ENCODE peak calls at places on chromosomes 16 and 17, in nine cellular contexts. One of them, this sample, is unnamed.

GRCh38 chr17:32494621-32495346 is 8.0 kb downstream of the CDK5R1 start:
- DNase-seq in A549: no peak
- DNase-seq in K562: no peak
- DNase-seq in AG04449: no peak
- DNase-seq in upper lobe of left lung: peak
- DNase-seq in GM12864: no peak
- DNase-seq in thoracic aorta: no peak
- DNase-seq in thyroid gland: no peak
- DNase-seq in spleen: peak
- DNase-seq in this sample: no peak

GRCh38 chr17:50642071-50642721 is 7.5 kb downstream of the ABCC3 start:
- DNase-seq in AG04449: no peak
- DNase-seq in thyroid gland: no peak
- DNase-seq in K562: no peak
- DNase-seq in A549: no peak
- DNase-seq in GM12864: no peak
- DNase-seq in thoracic aorta: no peak
- DNase-seq in spleen: no peak
- DNase-seq in upper lobe of left lung: no peak
- DNase-seq in this sample: no peak

GRCh38 chr17:8162997-8163977 is 539 bp upstream of the VAMP2 start:
- DNase-seq in K562: no peak
- DNase-seq in thoracic aorta: no peak
- DNase-seq in spleen: peak
- DNase-seq in GM12864: no peak
- DNase-seq in thyroid gland: peak
- DNase-seq in upper lobe of left lung: peak
- DNase-seq in A549: peak
- DNase-seq in AG04449: no peak
- DNase-seq in this sample: no peak

GRCh38 chr17:16352838-16353701 is at the start of gene CENPV:
- DNase-seq in thyroid gland: peak
- DNase-seq in GM12864: no peak
- DNase-seq in A549: peak
- DNase-seq in K562: peak
- DNase-seq in AG04449: no peak
- DNase-seq in upper lobe of left lung: peak
- DNase-seq in thoracic aorta: no peak
- DNase-seq in spleen: peak
- DNase-seq in this sample: no peak

GRCh38 chr17:28372203-28372944 is 880 bp downstream of the SARM1 start:
- DNase-seq in upper lobe of left lung: peak
- DNase-seq in A549: no peak
- DNase-seq in GM12864: no peak
- DNase-seq in spleen: peak
- DNase-seq in K562: no peak
- DNase-seq in AG04449: no peak
- DNase-seq in thyroid gland: peak
- DNase-seq in thoracic aorta: no peak
- DNase-seq in this sample: no peak

GRCh38 chr17:57989011-57989345 is 924 bp upstream of the VEZF1 start:
- DNase-seq in A549: peak
- DNase-seq in upper lobe of left lung: no peak
- DNase-seq in AG04449: no peak
- DNase-seq in thoracic aorta: no peak
- DNase-seq in spleen: no peak
- DNase-seq in thyroid gland: peak
- DNase-seq in K562: peak
- DNase-seq in GM12864: no peak
- DNase-seq in this sample: no peak

GRCh38 chr17:3695129-3695722 is 729 bp downstream of the P2RX5 start:
- DNase-seq in K562: no peak
- DNase-seq in spleen: no peak
- DNase-seq in thyroid gland: no peak
- DNase-seq in thoracic aorta: no peak
- DNase-seq in A549: no peak
- DNase-seq in AG04449: no peak
- DNase-seq in upper lobe of left lung: peak
- DNase-seq in GM12864: no peak
- DNase-seq in this sample: no peak

GRCh38 chr17:34798581-34798980 is 162.7 kb downstream of the CCT6B start:
- DNase-seq in spleen: no peak
- DNase-seq in thyroid gland: no peak
- DNase-seq in A549: no peak
- DNase-seq in GM12864: no peak
- DNase-seq in thoracic aorta: no peak
- DNase-seq in AG04449: no peak
- DNase-seq in upper lobe of left lung: no peak
- DNase-seq in K562: no peak
- DNase-seq in this sample: no peak

GRCh38 chr17:59370580-59371299 is 39.3 kb downstream of the YPEL2 start:
- DNase-seq in thoracic aorta: no peak
- DNase-seq in GM12864: no peak
- DNase-seq in A549: no peak
- DNase-seq in K562: no peak
- DNase-seq in upper lobe of left lung: no peak
- DNase-seq in thyroid gland: no peak
- DNase-seq in spleen: no peak
- DNase-seq in AG04449: no peak
- DNase-seq in this sample: no peak

GRCh38 chr17:44776628-44777393 is 18.0 kb downstream of the ADAM11 start:
- DNase-seq in thyroid gland: no peak
- DNase-seq in AG04449: no peak
- DNase-seq in upper lobe of left lung: no peak
- DNase-seq in thoracic aorta: no peak
- DNase-seq in spleen: no peak
- DNase-seq in K562: no peak
- DNase-seq in A549: no peak
- DNase-seq in GM12864: no peak
- DNase-seq in this sample: no peak

GRCh38 chr16:1941162-1941923 is 1.7 kb downstream of the MSRB1 start:
- DNase-seq in K562: peak
- DNase-seq in AG04449: no peak
- DNase-seq in A549: no peak
- DNase-seq in spleen: no peak
- DNase-seq in thoracic aorta: no peak
- DNase-seq in GM12864: no peak
- DNase-seq in thyroid gland: no peak
- DNase-seq in upper lobe of left lung: no peak
- DNase-seq in this sample: peak
- TF ChIP-seq CTCF in K562: peak
- TF ChIP-seq CTCF in AG04449: no peak
- TF ChIP-seq CTCF in A549: peak
- TF ChIP-seq CTCF in spleen: no peak
- TF ChIP-seq CTCF in thoracic aorta: no peak
- TF ChIP-seq CTCF in GM12864: no peak
- TF ChIP-seq CTCF in thyroid gland: no peak
- TF ChIP-seq CTCF in upper lobe of left lung: no peak
- TF ChIP-seq CTCF in this sample: peak

DNA sequence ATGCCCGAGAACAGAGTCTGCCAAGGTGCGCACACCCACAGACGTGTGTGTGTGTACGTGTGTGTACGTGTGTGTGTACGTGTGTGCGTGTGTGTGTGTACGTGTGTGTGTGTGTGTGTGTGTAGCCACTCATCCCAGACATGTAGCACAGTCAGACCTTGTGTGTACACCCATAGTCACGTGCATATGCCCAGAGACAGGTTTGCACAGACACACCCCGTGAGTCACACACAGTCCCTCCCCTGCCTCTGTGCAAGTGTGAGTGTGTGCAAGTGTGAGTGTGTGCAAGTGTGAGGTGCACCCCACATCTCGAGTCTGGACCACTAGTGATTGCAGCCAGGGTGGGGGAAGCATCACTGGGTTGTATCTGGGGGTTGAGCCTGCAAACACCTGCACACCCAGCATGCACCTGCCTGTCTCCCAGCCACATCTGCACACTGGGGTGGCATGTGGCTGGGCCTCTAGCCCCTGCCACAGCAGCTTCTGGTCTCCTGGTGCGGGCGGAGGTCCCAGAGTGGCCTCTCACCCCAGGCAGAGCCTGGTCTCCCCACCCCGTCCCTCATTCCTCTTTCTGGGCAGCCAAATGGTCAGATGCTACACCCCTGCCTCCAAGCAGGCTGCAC is 23.6 kb downstream of the BAHCC1 start:
- DNase-seq in spleen: no peak
- DNase-seq in AG04449: no peak
- DNase-seq in thyroid gland: no peak
- DNase-seq in A549: no peak
- DNase-seq in thoracic aorta: no peak
- DNase-seq in upper lobe of left lung: no peak
- DNase-seq in GM12864: peak
- DNase-seq in K562: no peak
- DNase-seq in this sample: no peak
- H3K4me3 ChIP-seq in spleen: no peak
- H3K4me3 ChIP-seq in AG04449: no peak
- H3K4me3 ChIP-seq in thyroid gland: no peak
- H3K4me3 ChIP-seq in A549: peak
- H3K4me3 ChIP-seq in thoracic aorta: peak
- H3K4me3 ChIP-seq in upper lobe of left lung: peak
- H3K4me3 ChIP-seq in GM12864: no peak
- H3K4me3 ChIP-seq in K562: no peak
- H3K4me3 ChIP-seq in this sample: no peak

GRCh38 chr16:57679016-57679415 is 10.9 kb downstream of the ADGRG3 start:
- DNase-seq in upper lobe of left lung: peak
- DNase-seq in GM12864: no peak
- DNase-seq in A549: no peak
- DNase-seq in AG04449: no peak
- DNase-seq in thyroid gland: no peak
- DNase-seq in thoracic aorta: no peak
- DNase-seq in K562: no peak
- DNase-seq in spleen: no peak
- DNase-seq in this sample: no peak

GRCh38 chr16:57681950-57682728 is 12.5 kb upstream of the DRC7 start:
- DNase-seq in A549: no peak
- DNase-seq in thoracic aorta: no peak
- DNase-seq in upper lobe of left lung: no peak
- DNase-seq in AG04449: no peak
- DNase-seq in K562: no peak
- DNase-seq in thyroid gland: no peak
- DNase-seq in GM12864: no peak
- DNase-seq in spleen: peak
- DNase-seq in this sample: no peak

GRCh38 chr16:57679768-57680167 is 11.7 kb downstream of the ADGRG3 start:
- DNase-seq in A549: no peak
- DNase-seq in thoracic aorta: no peak
- DNase-seq in AG04449: no peak
- DNase-seq in K562: peak
- DNase-seq in thyroid gland: no peak
- DNase-seq in upper lobe of left lung: no peak
- DNase-seq in spleen: no peak
- DNase-seq in GM12864: no peak
- DNase-seq in this sample: no peak

GRCh38 chr16:57682809-57683318 is 11.7 kb upstream of the DRC7 start:
- DNase-seq in thyroid gland: no peak
- DNase-seq in AG04449: no peak
- DNase-seq in GM12864: no peak
- DNase-seq in spleen: no peak
- DNase-seq in upper lobe of left lung: no peak
- DNase-seq in A549: no peak
- DNase-seq in K562: no peak
- DNase-seq in thoracic aorta: no peak
- DNase-seq in this sample: no peak

GRCh38 chr16:57680842-57681241 is 12.7 kb downstream of the ADGRG3 start:
- DNase-seq in thoracic aorta: no peak
- DNase-seq in thyroid gland: no peak
- DNase-seq in A549: no peak
- DNase-seq in GM12864: no peak
- DNase-seq in spleen: no peak
- DNase-seq in upper lobe of left lung: no peak
- DNase-seq in K562: no peak
- DNase-seq in AG04449: no peak
- DNase-seq in this sample: no peak
- TF ChIP-seq CTCF in thoracic aorta: no peak
- TF ChIP-seq CTCF in thyroid gland: no peak
- TF ChIP-seq CTCF in A549: no peak
- TF ChIP-seq CTCF in GM12864: no peak
- TF ChIP-seq CTCF in spleen: no peak
- TF ChIP-seq CTCF in upper lobe of left lung: no peak
- TF ChIP-seq CTCF in K562: no peak
- TF ChIP-seq CTCF in AG04449: no peak
- TF ChIP-seq CTCF in this sample: no peak

GRCh38 chr17:82860606-82861392 is 21.0 kb upstream of the ZNF750 start:
- DNase-seq in K562: no peak
- DNase-seq in thoracic aorta: no peak
- DNase-seq in spleen: peak
- DNase-seq in thyroid gland: peak
- DNase-seq in A549: no peak
- DNase-seq in AG04449: no peak
- DNase-seq in GM12864: no peak
- DNase-seq in upper lobe of left lung: peak
- DNase-seq in this sample: no peak
- H3K4me3 ChIP-seq in K562: no peak
- H3K4me3 ChIP-seq in thoracic aorta: peak
- H3K4me3 ChIP-seq in spleen: peak
- H3K4me3 ChIP-seq in thyroid gland: no peak
- H3K4me3 ChIP-seq in A549: no peak
- H3K4me3 ChIP-seq in AG04449: no peak
- H3K4me3 ChIP-seq in GM12864: peak
- H3K4me3 ChIP-seq in upper lobe of left lung: no peak
- H3K4me3 ChIP-seq in this sample: peak

GRCh38 chr17:74748529-74749261 is at the start of gene NHERF1:
- DNase-seq in thyroid gland: peak
- DNase-seq in upper lobe of left lung: peak
- DNase-seq in A549: peak
- DNase-seq in spleen: peak
- DNase-seq in AG04449: peak
- DNase-seq in GM12864: peak
- DNase-seq in K562: peak
- DNase-seq in thoracic aorta: peak
- DNase-seq in this sample: no peak
- TF ChIP-seq CTCF in thyroid gland: peak
- TF ChIP-seq CTCF in upper lobe of left lung: peak
- TF ChIP-seq CTCF in A549: no peak
- TF ChIP-seq CTCF in spleen: no peak
- TF ChIP-seq CTCF in AG04449: peak
- TF ChIP-seq CTCF in GM12864: peak
- TF ChIP-seq CTCF in K562: peak
- TF ChIP-seq CTCF in thoracic aorta: no peak
- TF ChIP-seq CTCF in this sample: peak

DNA sequence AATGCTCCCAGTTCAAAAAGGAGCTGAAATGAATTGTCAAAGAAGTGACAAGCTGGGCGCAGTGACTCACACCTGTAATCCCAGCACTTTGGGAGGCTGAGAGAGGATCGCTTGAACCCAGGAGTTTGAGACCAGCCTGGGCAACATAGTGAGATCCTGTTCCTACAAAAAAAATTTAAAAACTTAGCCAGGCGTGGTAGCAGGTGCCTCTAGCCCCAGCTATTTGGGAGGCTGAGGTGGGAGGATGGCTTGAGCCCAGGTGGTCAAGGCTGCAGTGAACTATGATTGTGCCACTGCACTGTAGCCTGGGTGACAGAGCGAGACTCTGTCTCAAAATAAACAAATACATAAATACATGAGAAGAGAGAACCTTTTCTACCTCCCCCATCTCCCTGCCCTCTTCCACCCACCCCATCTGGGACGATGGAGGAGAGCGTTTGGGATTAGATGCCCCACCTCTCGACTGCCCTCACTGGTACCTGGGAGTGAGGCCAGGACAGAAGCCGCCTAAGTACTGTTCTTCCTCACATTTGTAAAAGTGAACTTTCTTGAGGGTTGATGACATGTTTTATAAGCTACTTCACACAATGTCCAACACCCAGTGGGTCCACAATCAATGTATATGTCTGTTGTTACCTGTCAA is 2.4 kb downstream of the IL4R start:
- DNase-seq in upper lobe of left lung: no peak
- DNase-seq in thoracic aorta: no peak
- DNase-seq in A549: no peak
- DNase-seq in K562: no peak
- DNase-seq in AG04449: no peak
- DNase-seq in spleen: peak
- DNase-seq in thyroid gland: no peak
- DNase-seq in GM12864: no peak
- DNase-seq in this sample: no peak
- H3K4me3 ChIP-seq in upper lobe of left lung: peak
- H3K4me3 ChIP-seq in thoracic aorta: peak
- H3K4me3 ChIP-seq in A549: no peak
- H3K4me3 ChIP-seq in K562: no peak
- H3K4me3 ChIP-seq in AG04449: no peak
- H3K4me3 ChIP-seq in spleen: peak
- H3K4me3 ChIP-seq in thyroid gland: no peak
- H3K4me3 ChIP-seq in GM12864: peak
- H3K4me3 ChIP-seq in this sample: peak

This sample was measured in epithelial cell of proximal tubule.